ENCODE peak calls at places on chromosomes 1 and 21, in ten cellular contexts. N is germinal center, O is ELR, Q is NCI-H1092, C is bronchial epithelial cell, G is cardiac fibroblast, T is kidney tubule cell, B is HT1080, P is uterus, R is smooth muscle cell of the brain vasculature. S is an unnamed sample.

GRCh38 chr1:114319480-114319879 is 165.8 kb upstream of the SYT6 start:
- DNase-seq in N (no peak), O (peak), Q (no peak), C (peak), G (peak), T (no peak), B (peak), P (no peak), R (no peak), S (no peak)

GRCh38 chr1:236287757-236288619 is 6.2 kb upstream of the ERO1B start:
- DNase-seq in N (no peak), O (peak), Q (no peak), C (no peak), G (no peak), T (no peak), B (peak), P (peak), R (no peak), S (peak)

GRCh38 chr21:20169812-20170576 is 828.2 kb upstream of the NCAM2 start:
- DNase-seq in N (no peak), O (no peak), Q (no peak), C (no peak), G (no peak), T (peak), B (no peak), P (no peak), R (no peak), S (no peak)

GRCh38 chr1:227299238-227299637 is 19.1 kb downstream of the CDC42BPA start:
- DNase-seq in N (no peak), O (peak), Q (no peak), C (peak), G (peak), T (peak), B (no peak), P (no peak), R (no peak), S (no peak)

GRCh38 chr1:145750444-145750843 is 31.1 kb downstream of the CD160 start:
- DNase-seq in N (no peak), O (no peak), Q (no peak), C (no peak), G (no peak), T (no peak), B (no peak), P (no peak), R (no peak), S (no peak)

GRCh38 chr1:155609515-155610256 is at the start of gene MSTO1:
- DNase-seq in N (peak), O (peak), Q (peak), C (peak), G (peak), T (peak), B (peak), P (peak), R (peak), S (peak)

GRCh38 chr1:51664412-51665240 is 47.7 kb downstream of the OSBPL9 start:
- DNase-seq in N (no peak), O (peak), Q (no peak), C (no peak), G (peak), T (peak), B (no peak), P (no peak), R (no peak), S (no peak)

GRCh38 chr1:229585338-229585737 is 26.8 kb upstream of the ABCB10 start:
- DNase-seq in N (no peak), O (no peak), Q (no peak), C (no peak), G (no peak), T (no peak), B (no peak), P (no peak), R (no peak), S (no peak)

GRCh38 chr1:8351693-8352470 is 34.0 kb downstream of the SLC45A1 start:
- DNase-seq in N (peak), O (peak), Q (no peak), C (peak), G (no peak), T (no peak), B (no peak), P (peak), R (no peak), S (no peak)